ENCODE peak calls at places on chromosomes 4 and X, in ten cellular contexts. D is choroid plexus epithelial cell, J is GM23338, X is neural crest cell, Y is NCI-H345, R is adrenal gland, W is AG09309, K is iris pigment epithelial cell, E is ascending aorta, Z is retina. M is an unnamed sample.

GRCh38 chrX:34404386-34405070 is 252.6 kb downstream of the TMEM47 start:
- DNase-seq in D (peak), J (no peak), X (no peak), Y (no peak), R (no peak), W (no peak), K (no peak), E (no peak), Z (no peak), M (no peak)

GRCh38 chr4:80197132-80197573 is at the start of gene PRDM8:
- DNase-seq in D (no peak), J (peak), X (no peak), Y (peak), R (no peak), W (no peak), K (no peak), E (no peak), Z (peak), M (peak)

GRCh38 chrX:65300104-65300809 is 234.3 kb downstream of the LAS1L start:
- DNase-seq in D (no peak), J (peak), X (no peak), Y (no peak), R (no peak), W (no peak), K (no peak), E (no peak), Z (no peak), M (no peak)

GRCh38 chrX:30521440-30522182 is 56.0 kb downstream of the TASL start:
- DNase-seq in D (peak), J (no peak), X (no peak), Y (no peak), R (no peak), W (peak), K (peak), E (no peak), Z (no peak), M (peak)

GRCh38 chr4:113420938-113421337 is 340.6 kb downstream of the CAMK2D start:
- DNase-seq in D (no peak), J (no peak), X (no peak), Y (no peak), R (no peak), W (no peak), K (no peak), E (no peak), Z (no peak), M (no peak)

GRCh38 chrX:112190646-112191045 is 108.1 kb upstream of the TRPC5 start:
- DNase-seq in D (no peak), J (no peak), X (no peak), Y (no peak), R (no peak), W (no peak), K (no peak), E (no peak), Z (no peak), M (no peak)

GRCh38 chr4:10808591-10808990 is 124.0 kb upstream of the CLNK start:
- DNase-seq in D (peak), J (no peak), X (no peak), Y (no peak), R (peak), W (no peak), K (peak), E (no peak), Z (no peak), M (peak)

GRCh38 chrX:150508461-150509367 is 59.7 kb upstream of the MTM1 start:
- DNase-seq in D (peak), J (peak), X (no peak), Y (no peak), R (peak), W (no peak), K (peak), E (no peak), Z (no peak), M (peak)

GRCh38 chrX:104284407-104285000 is 29.8 kb upstream of the ESX1 start:
- DNase-seq in D (no peak), J (no peak), X (no peak), Y (no peak), R (no peak), W (no peak), K (no peak), E (no peak), Z (no peak), M (no peak)

GRCh38 chr4:83917572-83917971 is 381.7 kb downstream of the GPAT3 start:
- DNase-seq in D (peak), J (peak), X (no peak), Y (no peak), R (no peak), W (no peak), K (peak), E (no peak), Z (no peak), M (peak)

GRCh38 chr4:128553665-128554515 is 255.6 kb upstream of the JADE1 start:
- DNase-seq in D (peak), J (no peak), X (no peak), Y (peak), R (no peak), W (no peak), K (peak), E (no peak), Z (no peak), M (no peak)

GRCh38 chr4:6771229-6771671 is 11.3 kb upstream of the KIAA0232 start:
- DNase-seq in D (no peak), J (no peak), X (no peak), Y (no peak), R (peak), W (no peak), K (no peak), E (peak), Z (no peak), M (peak)

GRCh38 chr4:38868055-38868965 is 704 bp downstream of the FAM114A1 start:
- DNase-seq in D (peak), J (peak), X (peak), Y (no peak), R (peak), W (no peak), K (peak), E (no peak), Z (peak), M (peak)

GRCh38 chrX:153651540-153652079 is 4.6 kb downstream of the DUSP9 start:
- DNase-seq in D (no peak), J (peak), X (no peak), Y (no peak), R (peak), W (no peak), K (no peak), E (no peak), Z (no peak), M (no peak)

GRCh38 chrX:13088155-13088485 is 43.7 kb upstream of the FAM9C start:
- DNase-seq in D (no peak), J (no peak), X (no peak), Y (no peak), R (no peak), W (no peak), K (no peak), E (no peak), Z (no peak), M (no peak)

GRCh38 chr4:145511913-145512522 is 30.4 kb downstream of the SMAD1 start:
- DNase-seq in D (peak), J (no peak), X (no peak), Y (no peak), R (no peak), W (no peak), K (peak), E (no peak), Z (no peak), M (peak)

GRCh38 chr4:105520819-105521790 is 31.3 kb upstream of the ARHGEF38 start:
- DNase-seq in D (peak), J (peak), X (peak), Y (peak), R (peak), W (no peak), K (peak), E (no peak), Z (peak), M (peak)

GRCh38 chr4:142817442-142817841 is 28.7 kb downstream of the INPP4B start:
- DNase-seq in D (peak), J (no peak), X (no peak), Y (no peak), R (no peak), W (peak), K (peak), E (no peak), Z (no peak), M (peak)

GRCh38 chr4:140252144-140252741 is 98.3 kb upstream of the MAML3 start:
- DNase-seq in D (peak), J (peak), X (peak), Y (peak), R (peak), W (no peak), K (peak), E (no peak), Z (no peak), M (no peak)

GRCh38 chr4:174217273-174218126 is 66.0 kb downstream of the FBXO8 start:
- DNase-seq in D (peak), J (peak), X (no peak), Y (no peak), R (peak), W (peak), K (peak), E (no peak), Z (peak), M (peak)

GRCh38 chrX:107978707-107979307 is 3.4 kb downstream of the TEX13B start:
- DNase-seq in D (peak), J (peak), X (no peak), Y (peak), R (no peak), W (no peak), K (peak), E (no peak), Z (no peak), M (peak)

GRCh38 chr4:157912212-157912611 is 260.6 kb downstream of the GASK1B start:
- DNase-seq in D (no peak), J (no peak), X (no peak), Y (no peak), R (no peak), W (no peak), K (no peak), E (no peak), Z (no peak), M (no peak)

GRCh38 chrX:124127496-124127895 is 166.0 kb downstream of the STAG2 start:
- DNase-seq in D (no peak), J (no peak), X (no peak), Y (no peak), R (no peak), W (no peak), K (no peak), E (no peak), Z (no peak), M (no peak)

GRCh38 chr4:48787031-48787430 is 7.0 kb upstream of the FRYL start:
- DNase-seq in D (no peak), J (no peak), X (no peak), Y (no peak), R (no peak), W (no peak), K (no peak), E (no peak), Z (peak), M (no peak)

GRCh38 chrX:55342533-55343501 is 78.1 kb upstream of the PAGE3 start:
- DNase-seq in D (peak), J (peak), X (no peak), Y (peak), R (peak), W (no peak), K (peak), E (no peak), Z (peak), M (no peak)

GRCh38 chr4:155539746-155540145 is 126.9 kb upstream of the GUCY1A1 start:
- DNase-seq in D (no peak), J (no peak), X (no peak), Y (no peak), R (no peak), W (no peak), K (peak), E (no peak), Z (no peak), M (peak)